ENCODE peak calls at places on chromosomes 6 and 20, in eight cellular contexts. T is effector memory CD8-positive, alpha-beta T cell; F is T-helper 1 cell; P is activated CD4-positive, alpha-beta T cell treated with anti-CD3 and anti-CD28 coated beads for 24 hours; Q is Daoy; N is IMR-90; I is esophagus squamous epithelium; L is HTR-8/SVneo. M is an unnamed sample.

GRCh38 chr6:23635150-23635549 is 490.9 kb upstream of the NRSN1 start:
- DNase-seq in T (no peak), F (no peak), P (no peak), Q (no peak), N (no peak), I (no peak), L (no peak), M (no peak)

GRCh38 chr20:57467742-57468141 is 57.2 kb downstream of the CTCFL start:
- DNase-seq in T (no peak), F (no peak), P (no peak), Q (no peak), N (no peak), I (no peak), L (no peak), M (no peak)

GRCh38 chr6:158848441-158848840 is 29.3 kb upstream of the EZR start:
- DNase-seq in T (peak), F (no peak), P (no peak), Q (no peak), N (no peak), I (no peak), L (no peak), M (no peak)

GRCh38 chr6:148888853-148889252 is 142.0 kb downstream of the UST start:
- DNase-seq in T (no peak), F (no peak), P (no peak), Q (no peak), N (peak), I (no peak), L (no peak), M (no peak)

GRCh38 chr6:138454976-138455706 is 44.2 kb downstream of the NHSL1 start:
- DNase-seq in T (peak), F (no peak), P (peak), Q (no peak), N (no peak), I (no peak), L (no peak), M (no peak)

GRCh38 chr6:132651062-132651461 is 7.9 kb downstream of the TAAR1 start:
- DNase-seq in T (no peak), F (no peak), P (no peak), Q (no peak), N (no peak), I (no peak), L (no peak), M (no peak)

GRCh38 chr20:57559286-57559627 is 1.7 kb upstream of the PCK1 start:
- DNase-seq in T (no peak), F (no peak), P (no peak), Q (peak), N (no peak), I (no peak), L (no peak), M (no peak)

GRCh38 chr6:89310929-89311328 is 4.2 kb downstream of the GABRR2 start:
- DNase-seq in T (no peak), F (no peak), P (no peak), Q (peak), N (no peak), I (no peak), L (peak), M (no peak)

GRCh38 chr6:157442296-157442695 is 61.3 kb downstream of the ZDHHC14 start:
- DNase-seq in T (no peak), F (no peak), P (no peak), Q (peak), N (peak), I (no peak), L (no peak), M (no peak)

GRCh38 chr20:38275815-38276550 is 15.4 kb upstream of the KIAA1755 start:
- DNase-seq in T (no peak), F (no peak), P (no peak), Q (peak), N (peak), I (no peak), L (no peak), M (no peak)

GRCh38 chr6:142953373-142954273 is 8.6 kb upstream of the HIVEP2 start:
- DNase-seq in T (no peak), F (no peak), P (no peak), Q (no peak), N (no peak), I (no peak), L (no peak), M (no peak)

GRCh38 chr6:127146935-127147334 is 28.5 kb downstream of the RSPO3 start:
- DNase-seq in T (no peak), F (no peak), P (no peak), Q (peak), N (peak), I (no peak), L (no peak), M (no peak)

GRCh38 chr6:69820438-69820837 is 23.6 kb upstream of the LMBRD1 start:
- DNase-seq in T (no peak), F (no peak), P (no peak), Q (no peak), N (no peak), I (no peak), L (no peak), M (no peak)

GRCh38 chr6:106279179-106279578 is 46.4 kb downstream of the ATG5 start:
- DNase-seq in T (no peak), F (no peak), P (no peak), Q (peak), N (peak), I (no peak), L (no peak), M (no peak)

GRCh38 chr6:51927450-51927849 is 160.0 kb downstream of the PKHD1 start:
- DNase-seq in T (no peak), F (no peak), P (no peak), Q (no peak), N (no peak), I (no peak), L (no peak), M (no peak)

GRCh38 chr6:43491750-43492661 is 14.6 kb downstream of the TJAP1 start:
- DNase-seq in T (no peak), F (no peak), P (no peak), Q (peak), N (peak), I (no peak), L (peak), M (no peak)

GRCh38 chr6:25553502-25553901 is 98.5 kb upstream of the SCGN start:
- DNase-seq in T (no peak), F (no peak), P (no peak), Q (no peak), N (no peak), I (no peak), L (no peak), M (no peak)

M was measured in glutamatergic neuron.